ENCODE peak calls at places on chromosomes 3 and 15, in nine cellular contexts. U, S, V, O, M, F, H, Z and P are unnamed samples.

GRCh38 chr15:82150645-82151044 is 104.8 kb upstream of the MEX3B start:
- DNase-seq in U (no peak), S (no peak), V (no peak), O (no peak), M (no peak), F (no peak), H (no peak), Z (no peak), P (no peak)

GRCh38 chr3:134857356-134857755 is 62.3 kb downstream of the EPHB1 start:
- DNase-seq in U (no peak), S (no peak), V (no peak), O (no peak), M (no peak), F (no peak), H (no peak), Z (no peak), P (no peak)

GRCh38 chr15:74265046-74265639 is 29.0 kb downstream of the CCDC33 start:
- DNase-seq in U (no peak), S (no peak), V (no peak), O (peak; percentile 33), M (peak; percentile 56), F (no peak), H (no peak), Z (peak; percentile 14), P (peak; percentile 27)

GRCh38 chr3:132974086-132974485 is 64.1 kb upstream of the TMEM108 start:
- DNase-seq in U (no peak), S (no peak), V (no peak), O (no peak), M (no peak), F (no peak), H (no peak), Z (no peak), P (no peak)

GRCh38 chr3:126434264-126434590 is 39.5 kb downstream of the CFAP100 start:
- DNase-seq in U (no peak), S (no peak), V (no peak), O (no peak), M (no peak), F (no peak), H (no peak), Z (no peak), P (no peak)

GRCh38 chr15:70055601-70056051 is 42.1 kb downstream of the TLE3 start:
- DNase-seq in U (peak; percentile 36), S (no peak), V (no peak), O (no peak), M (no peak), F (no peak), H (no peak), Z (no peak), P (peak; percentile 34)

GRCh38 chr3:34218706-34219105 is 420.3 kb downstream of the PDCD6IP start:
- DNase-seq in U (no peak), S (no peak), V (no peak), O (no peak), M (no peak), F (no peak), H (no peak), Z (no peak), P (no peak)

GRCh38 chr3:11530153-11530721 is 113.5 kb downstream of the VGLL4 start:
- DNase-seq in U (no peak), S (peak; percentile 80), V (no peak), O (no peak), M (peak; percentile 50), F (no peak), H (no peak), Z (no peak), P (no peak)

GRCh38 chr15:98324341-98324970 is 323.9 kb upstream of the IGF1R start:
- DNase-seq in U (no peak), S (no peak), V (no peak), O (no peak), M (no peak), F (no peak), H (no peak), Z (no peak), P (no peak)

GRCh38 chr15:66997212-66997611 is 68.2 kb upstream of the SMAD3 start:
- DNase-seq in U (no peak), S (peak; percentile 81), V (no peak), O (peak; percentile 19), M (no peak), F (no peak), H (no peak), Z (no peak), P (no peak)